ENCODE peak calls at places on chromosomes 3 and 15, in nine cellular contexts. E is natural killer cell, Z is RPMI7951, A is putamen, S is choroid plexus epithelial cell, O is HTR-8/SVneo, W is adipocyte, K is tibial artery, R is DMS153. V is an unnamed sample.
A peak's percentile ranks its signal among the peaks of the same experiment; 100 is the strongest.

GRCh38 chr3:133763797-133764734 is 17.9 kb downstream of the TF start:
- DNase-seq in O (no peak), W (peak; percentile 4), S (no peak), Z (peak; percentile 58), A (no peak), K (no peak), E (no peak), R (no peak), V (no peak)

GRCh38 chr15:100125627-100126231 is 216.0 kb downstream of the ADAMTS17 start:
- DNase-seq in S (no peak), Z (no peak), O (no peak), R (no peak), W (no peak), A (peak; percentile 70), K (peak; percentile 93), E (no peak), V (peak; percentile 79)

GRCh38 chr15:68499620-68500312 is 67.8 kb upstream of the ITGA11 start:
- DNase-seq in K (no peak), E (no peak), Z (peak; percentile 46), S (no peak), A (no peak), O (no peak), R (no peak), W (no peak), V (no peak)

GRCh38 chr15:68252925-68253534 is 23.5 kb upstream of the CLN6 start:
- DNase-seq in K (no peak), R (peak; percentile 59), A (peak; percentile 69), E (no peak), O (peak; percentile 77), Z (peak; percentile 82), S (peak; percentile 94), W (peak; percentile 90), V (peak; percentile 91)

GRCh38 chr15:75786564-75786925 is 56.7 kb upstream of the UBE2Q2 start:
- DNase-seq in O (no peak), R (no peak), K (no peak), Z (no peak), E (no peak), S (no peak), W (no peak), A (no peak), V (no peak)

GRCh38 chr3:142000341-142000870 is 124.0 kb downstream of the ATP1B3 start:
- DNase-seq in R (no peak), E (no peak), K (no peak), A (no peak), W (no peak), O (no peak), Z (peak; percentile 4), S (peak; percentile 19), V (no peak)

GRCh38 chr3:150504473-150504872 is 41.8 kb downstream of the SERP1 start:
- DNase-seq in A (no peak), Z (no peak), R (no peak), O (no peak), E (no peak), W (no peak), S (no peak), K (no peak), V (no peak)

GRCh38 chr15:48806151-48806550 is 4.7 kb downstream of the CEP152 start:
- DNase-seq in R (no peak), S (peak; percentile 42), A (no peak), Z (peak; percentile 25), W (no peak), O (no peak), E (no peak), K (no peak), V (peak; percentile 57)

GRCh38 chr3:171248426-171249115 is 211.6 kb downstream of the TNIK start:
- DNase-seq in S (no peak), A (no peak), E (no peak), Z (no peak), R (no peak), W (no peak), K (no peak), O (no peak), V (no peak)

GRCh38 chr3:197344582-197345318 is 46.3 kb upstream of the DLG1 start:
- DNase-seq in A (no peak), Z (no peak), S (no peak), R (no peak), K (peak; percentile 24), E (no peak), O (no peak), W (no peak), V (no peak)

GRCh38 chr3:125479091-125479490 is 40.9 kb downstream of the SNX4 start:
- DNase-seq in K (no peak), W (no peak), R (no peak), Z (no peak), S (peak; percentile 3), O (no peak), A (no peak), E (no peak), V (no peak)

GRCh38 chr3:121667333-121667732 is 6.6 kb upstream of the HCLS1 start:
- DNase-seq in Z (no peak), R (no peak), W (no peak), S (no peak), K (no peak), E (no peak), O (no peak), A (no peak), V (no peak)